ENCODE peak calls at places on chromosomes 13 and 19, in six cellular contexts. O is left cardiac atrium; S is GF-D8; L is left ventricle myocardium inferior; B is stimulated activated CD4-positive, alpha-beta T cell treated with anti-CD3 and anti-CD28 coated beads, Interleukin-12 subunit alpha, Interleukin-12 subunit beta, amount 100 ng/mL, for 24 hours; U is astrocyte of the hippocampus. H is an unnamed sample.

GRCh38 chr19:3648037-3648905 is 21.7 kb upstream of the CACTIN start:
- DNase-seq in O (no peak), S (no peak), L (no peak), B (no peak), U (no peak), H (no peak)

GRCh38 chr13:59326717-59327116 is 837.0 kb downstream of the DIAPH3 start:
- DNase-seq in O (no peak), S (no peak), L (no peak), B (no peak), U (no peak), H (no peak)

GRCh38 chr13:28499579-28499978 is 4.7 kb upstream of the FLT1 start:
- DNase-seq in O (no peak), S (no peak), L (no peak), B (no peak), U (no peak), H (no peak)

GRCh38 chr13:25069236-25069635 is 26.7 kb upstream of the PABPC3 start:
- DNase-seq in O (no peak), S (no peak), L (no peak), B (no peak), U (no peak), H (no peak)

GRCh38 chr19:44603201-44603945 is 10.0 kb upstream of the IGSF23 start:
- DNase-seq in O (peak), S (no peak), L (no peak), B (no peak), U (peak), H (no peak)

GRCh38 chr19:16258440-16258903 is 60.8 kb downstream of the AP1M1 start:
- DNase-seq in O (peak), S (peak), L (peak), B (no peak), U (no peak), H (peak)

GRCh38 chr13:28753208-28753892 is 34.6 kb upstream of the SLC46A3 start:
- DNase-seq in O (peak), S (peak), L (peak), B (no peak), U (peak), H (peak)

GRCh38 chr13:100182894-100183490 is 94.1 kb downstream of the PCCA start:
- DNase-seq in O (no peak), S (no peak), L (no peak), B (no peak), U (no peak), H (no peak)

GRCh38 chr19:18840288-18841260 is 8.8 kb downstream of the UPF1 start:
- DNase-seq in O (no peak), S (no peak), L (no peak), B (no peak), U (no peak), H (no peak)

GRCh38 chr19:5050016-5050656 is 81.2 kb downstream of the KDM4B start:
- DNase-seq in O (no peak), S (no peak), L (no peak), B (no peak), U (no peak), H (no peak)

GRCh38 chr13:24891476-24892108 is 127.6 kb downstream of the RNF17 start:
- DNase-seq in O (no peak), S (no peak), L (no peak), B (no peak), U (no peak), H (no peak)

GRCh38 chr19:39308531-39309304 is 11.9 kb downstream of the LRFN1 start:
- DNase-seq in O (no peak), S (no peak), L (no peak), B (no peak), U (no peak), H (no peak)